ENCODE peak calls at places on chromosomes 13 and 19, in six cellular contexts. Y, F, J, L, N and U are unnamed samples.

GRCh38 chr13:113046066-113046882 is 59.3 kb upstream of the F7 start:
- DNase-seq in Y (no peak), F (no peak), J (no peak), L (no peak), N (no peak), U (no peak)

GRCh38 chr19:54320271-54320670 is 7.3 kb upstream of the LILRA5 start:
- DNase-seq in Y (no peak), F (no peak), J (no peak), L (no peak), N (no peak), U (no peak)

GRCh38 chr19:13621413-13621812 is 115.1 kb upstream of the CACNA1A start:
- DNase-seq in Y (peak; percentile 64), F (peak; percentile 67), J (no peak), L (peak; percentile 67), N (peak; percentile 89), U (peak; percentile 37)

GRCh38 chr19:6723738-6724137 is 3.3 kb upstream of the C3 start:
- DNase-seq in Y (peak; percentile 57), F (no peak), J (no peak), L (no peak), N (no peak), U (no peak)

GRCh38 chr19:38841787-38842438 is 7.9 kb downstream of the HNRNPL start:
- DNase-seq in Y (no peak), F (no peak), J (no peak), L (no peak), N (no peak), U (no peak)

GRCh38 chr13:79987323-79987722 is 353.6 kb downstream of the SPRY2 start:
- DNase-seq in Y (no peak), F (no peak), J (no peak), L (no peak), N (no peak), U (no peak)

GRCh38 chr19:2273356-2274184 is 8.4 kb downstream of the PEAK3 start:
- DNase-seq in Y (peak; percentile 86), F (no peak), J (peak; percentile 70), L (peak; percentile 96), N (peak; percentile 66), U (peak; percentile 79)

GRCh38 chr13:39317284-39317683 is 279.0 kb downstream of the NHLRC3 start:
- DNase-seq in Y (peak; percentile 86), F (peak; percentile 7), J (no peak), L (no peak), N (peak; percentile 88), U (no peak)

GRCh38 chr13:44770951-44771350 is 194.8 kb upstream of the TSC22D1 start:
- DNase-seq in Y (no peak), F (no peak), J (no peak), L (no peak), N (no peak), U (no peak)

GRCh38 chr19:35397064-35397463 is 26.2 kb downstream of the GPR42 start:
- DNase-seq in Y (no peak), F (no peak), J (no peak), L (no peak), N (no peak), U (no peak)

GRCh38 chr19:33301011-33301899 is 1.1 kb downstream of the CEBPA start:
- DNase-seq in Y (peak; percentile 14), F (no peak), J (no peak), L (peak; percentile 63), N (no peak), U (no peak)

GRCh38 chr13:57624565-57625435 is 6.7 kb upstream of the PCDH17 start:
- DNase-seq in Y (peak; percentile 74), F (no peak), J (no peak), L (peak; percentile 90), N (peak; percentile 78), U (peak; percentile 80)

GRCh38 chr19:17611462-17612244 is 56.2 kb downstream of the COLGALT1 start:
- DNase-seq in Y (no peak), F (no peak), J (no peak), L (no peak), N (no peak), U (no peak)

GRCh38 chr13:24693862-24694471 is 13.8 kb downstream of the ATP12A start:
- DNase-seq in Y (peak; percentile 64), F (no peak), J (no peak), L (peak; percentile 95), N (peak; percentile 67), U (peak; percentile 82)

GRCh38 chr19:55459551-55459949 is 1.9 kb downstream of the ISOC2 start:
- DNase-seq in Y (no peak), F (no peak), J (no peak), L (no peak), N (no peak), U (no peak)

GRCh38 chr13:113187263-113187669 is 21.2 kb downstream of the PCID2 start:
- DNase-seq in Y (peak; percentile 98), F (peak; percentile 96), J (peak; percentile 82), L (no peak), N (peak; percentile 99), U (peak; percentile 71)

DNA sequence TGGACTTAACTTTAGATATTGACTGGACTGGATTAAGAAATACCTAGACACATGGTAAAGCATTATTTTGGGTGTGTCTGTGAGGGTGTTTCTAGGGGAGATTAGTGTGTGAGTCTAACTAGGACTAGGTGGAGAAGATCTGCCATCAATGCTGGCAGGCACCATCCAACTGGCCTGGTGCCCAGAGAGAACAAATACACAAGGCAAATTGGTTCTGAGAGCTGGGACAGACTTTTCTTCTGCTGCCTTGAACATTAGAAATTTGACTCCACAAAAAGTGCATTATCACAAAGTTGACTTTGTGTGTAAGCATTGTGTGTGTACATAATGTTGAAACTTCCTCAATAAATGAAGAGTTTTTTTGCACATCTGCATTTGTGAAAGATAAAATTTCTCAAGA is 522.1 kb downstream of the SUCLA2 start:
- DNase-seq in Y (no peak), F (no peak), J (no peak), L (no peak), N (peak; percentile 48), U (no peak)
- H3K27ac ChIP-seq in Y (no peak overlapping the region), F (no peak overlapping the region), J (no peak overlapping the region), L (no peak overlapping the region), N (no peak overlapping the region), U (no peak overlapping the region)

GRCh38 chr13:110636701-110637201 is 21.4 kb downstream of the NAXD start:
- DNase-seq in Y (no peak), F (no peak), J (no peak), L (no peak), N (no peak), U (no peak)

GRCh38 chr13:110637747-110638146 is 22.4 kb downstream of the NAXD start:
- DNase-seq in Y (no peak), F (no peak), J (no peak), L (no peak), N (no peak), U (no peak)

GRCh38 chr13:110636053-110636475 is 20.7 kb downstream of the NAXD start:
- DNase-seq in Y (no peak), F (no peak), J (no peak), L (no peak), N (no peak), U (no peak)

GRCh38 chr13:110638253-110638652 is 22.9 kb downstream of the NAXD start:
- DNase-seq in Y (no peak), F (no peak), J (no peak), L (no peak), N (no peak), U (no peak)

GRCh38 chr13:110637275-110637674 is 21.9 kb downstream of the NAXD start:
- DNase-seq in Y (no peak), F (no peak), J (no peak), L (no peak), N (no peak), U (no peak)
- H3K27ac ChIP-seq in Y (no peak overlapping the region), F (no peak overlapping the region), J (no peak overlapping the region), L (no peak overlapping the region), N (no peak overlapping the region), U (no peak overlapping the region)

GRCh38 chr19:49869484-49870308 is 2.3 kb upstream of the PNKP start:
- DNase-seq in Y (peak; percentile 100), F (peak; percentile 100), J (peak; percentile 96), L (peak; percentile 100), N (peak; percentile 100), U (peak; percentile 99)

GRCh38 chr19:49866933-49867782 is at the start of gene PNKP:
- DNase-seq in Y (peak; percentile 96), F (peak; percentile 67), J (peak; percentile 91), L (peak; percentile 95), N (peak; percentile 91), U (peak; percentile 92)

GRCh38 chr19:49871349-49871985 is 4.1 kb upstream of the PNKP start:
- DNase-seq in Y (no peak), F (no peak), J (no peak), L (no peak), N (no peak), U (no peak)

GRCh38 chr19:49870309-49870901 is 3.0 kb upstream of the PNKP start:
- DNase-seq in Y (no peak), F (no peak), J (no peak), L (no peak), N (no peak), U (no peak)

GRCh38 chr19:49869009-49869483 is 1.7 kb upstream of the PNKP start:
- DNase-seq in Y (no peak), F (no peak), J (no peak), L (no peak), N (no peak), U (no peak)
- H3K27ac ChIP-seq in Y (peak overlapping the region; percentile 14), F (peak overlapping the region; percentile 47), J (peak overlapping the region; percentile 93), L (peak overlapping the region; percentile 94), N (peak overlapping the region; percentile 80), U (no peak overlapping the region)

GRCh38 chr19:7932276-7932929 is 6.5 kb upstream of the CTXN1 start:
- DNase-seq in Y (no peak), F (no peak), J (peak; percentile 26), L (no peak), N (no peak), U (no peak)

GRCh38 chr19:7934766-7935165 is 8.7 kb downstream of the TIMM44 start:
- DNase-seq in Y (no peak), F (no peak), J (no peak), L (no peak), N (no peak), U (no peak)

GRCh38 chr19:7933411-7933810 is 7.5 kb upstream of the CTXN1 start:
- DNase-seq in Y (no peak), F (no peak), J (no peak), L (peak; percentile 41), N (no peak), U (no peak)

GRCh38 chr19:7932930-7933300 is 7.0 kb upstream of the CTXN1 start:
- DNase-seq in Y (no peak), F (no peak), J (no peak), L (no peak), N (no peak), U (no peak)

DNA sequence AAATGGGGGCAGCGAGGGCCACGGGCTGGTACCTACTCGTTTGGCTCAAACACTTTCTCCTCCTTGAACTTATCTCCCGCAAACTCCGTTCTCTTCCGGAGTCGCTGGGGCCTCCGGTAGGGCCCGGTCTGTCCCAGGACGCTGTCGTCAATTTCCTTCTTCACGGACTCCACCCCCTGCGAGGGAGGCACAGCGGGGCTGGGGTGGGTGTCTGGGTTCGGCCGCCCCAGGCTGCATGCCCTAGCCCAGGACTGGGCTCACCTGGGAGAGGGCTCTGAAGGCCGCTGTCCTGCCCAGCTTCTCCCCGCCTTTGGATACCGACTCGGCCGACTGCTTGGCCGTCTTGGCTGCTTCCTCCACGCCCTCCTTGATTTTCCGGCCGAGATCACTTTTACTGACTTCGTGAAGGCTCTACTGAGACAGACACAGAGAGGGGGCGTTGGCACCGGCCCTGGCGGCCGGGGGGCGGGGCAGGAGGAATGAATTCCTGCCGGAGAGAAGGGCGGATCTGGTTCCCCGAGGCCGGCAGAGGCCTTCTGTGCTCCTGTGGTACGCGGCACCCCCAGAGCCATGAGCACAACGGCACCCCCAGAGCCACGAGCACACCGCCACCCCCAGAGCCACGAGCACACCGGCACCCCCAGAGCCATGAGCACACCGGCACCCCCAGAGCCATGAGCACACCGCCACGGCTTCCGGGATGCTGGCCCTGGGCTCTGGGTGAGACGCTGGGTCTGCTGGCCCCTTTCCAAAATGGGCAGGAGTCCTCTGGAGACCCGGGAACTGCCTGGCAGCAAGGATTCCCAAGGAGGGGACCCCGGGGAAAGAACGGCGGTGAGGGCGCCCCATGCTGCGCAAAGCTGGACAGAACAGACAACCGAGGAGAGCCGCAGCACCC is 8.1 kb upstream of the CTXN1 start:
- DNase-seq in Y (no peak), F (no peak), J (no peak), L (no peak), N (no peak), U (no peak)
- H3K27ac ChIP-seq in Y (no peak overlapping the region), F (no peak overlapping the region), J (no peak overlapping the region), L (no peak overlapping the region), N (no peak overlapping the region), U (no peak overlapping the region)